ENCODE peak calls at places on chromosomes 2 and 18, in six cellular contexts. Q is Peyer's patch; Z is breast epithelium; S is CD4-positive, alpha-beta T cell; D is left ventricle myocardium inferior; U is PC-3. N is an unnamed sample.

GRCh38 chr2:234705108-234705507 is 208.2 kb upstream of the ARL4C start:
- DNase-seq in Q (no peak), U (no peak), D (no peak), S (no peak), Z (no peak), N (no peak)

GRCh38 chr2:170086117-170086688 is 91.7 kb upstream of the MYO3B start:
- DNase-seq in Q (no peak), S (no peak), D (no peak), Z (no peak), U (no peak), N (no peak)

GRCh38 chr2:109736177-109736827 is 57.8 kb upstream of the RGPD5 start:
- DNase-seq in Q (peak; percentile 32), U (peak; percentile 77), Z (peak; percentile 53), S (peak; percentile 7), D (no peak), N (no peak)

GRCh38 chr18:51610481-51610880 is 413.0 kb upstream of the MEX3C start:
- DNase-seq in Z (no peak), D (no peak), U (no peak), S (no peak), Q (no peak), N (no peak)

GRCh38 chr2:118110991-118111390 is 22.7 kb downstream of the INSIG2 start:
- DNase-seq in Z (no peak), D (no peak), Q (no peak), S (no peak), U (no peak), N (no peak)

GRCh38 chr18:76989647-76990190 is 142.9 kb downstream of the MBP start:
- DNase-seq in Z (no peak), S (no peak), D (no peak), U (no peak), Q (no peak), N (no peak)

GRCh38 chr2:155010925-155011324 is 312.4 kb downstream of the KCNJ3 start:
- DNase-seq in Z (no peak), S (no peak), U (no peak), D (no peak), Q (no peak), N (no peak)

GRCh38 chr2:149586063-149586462 is 1.5 kb downstream of the MMADHC start:
- DNase-seq in U (no peak), D (no peak), S (no peak), Q (no peak), Z (no peak), N (no peak)

GRCh38 chr2:237967463-237967871 is 653 bp downstream of the UBE2F start:
- DNase-seq in D (peak; percentile 25), S (no peak), U (peak; percentile 11), Z (no peak), Q (peak; percentile 67), N (no peak)

GRCh38 chr2:241810304-241811208 is 1.6 kb downstream of the NEU4 start:
- DNase-seq in Q (peak; percentile 37), U (no peak), S (no peak), Z (no peak), D (peak; percentile 74), N (no peak)

GRCh38 chr2:191167766-191168165 is 17.0 kb upstream of the STAT4 start:
- DNase-seq in D (no peak), S (no peak), Q (no peak), Z (no peak), U (peak; percentile 84), N (no peak)

GRCh38 chr18:24398515-24398914 is 891 bp upstream of the OSBPL1A start:
- DNase-seq in U (peak; percentile 43), D (no peak), Q (no peak), S (no peak), Z (no peak), N (no peak)
- H3K27ac ChIP-seq in U (peak overlapping the region; percentile 11), D (peak overlapping the region; percentile 87), Q (no peak overlapping the region), S (no peak overlapping the region), Z (peak overlapping the region; percentile 90), N (peak overlapping the region; percentile 37)

DNA sequence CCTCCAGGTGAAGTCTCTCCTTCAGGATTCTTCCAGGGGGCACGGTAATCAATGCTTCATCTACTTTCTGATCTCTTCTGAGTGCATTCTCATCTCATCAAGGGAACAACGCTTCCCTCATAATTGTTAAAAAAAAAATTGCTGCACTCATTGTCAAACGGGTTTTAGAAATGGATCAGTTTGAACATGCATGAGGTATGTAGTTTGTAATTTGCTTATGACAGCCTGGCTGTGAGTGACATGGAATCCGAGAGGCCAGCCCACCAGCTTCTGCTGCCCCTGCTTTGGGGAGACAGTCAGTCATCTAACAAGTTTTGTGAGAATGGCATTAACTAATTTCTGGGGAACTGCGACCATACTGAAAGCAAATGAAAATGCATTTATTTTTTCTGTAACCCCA is 791.9 kb upstream of the SOX11 start:
- DNase-seq in S (no peak), D (no peak), U (no peak), Z (no peak), Q (no peak), N (no peak)
- H3K27ac ChIP-seq in S (no peak overlapping the region), D (no peak overlapping the region), U (no peak overlapping the region), Z (no peak overlapping the region), Q (no peak overlapping the region), N (no peak overlapping the region)

GRCh38 chr18:26489881-26490280 is 58.5 kb downstream of the KCTD1 start:
- DNase-seq in D (no peak), Q (no peak), Z (no peak), U (peak; percentile 16), S (no peak), N (no peak)
- H3K27ac ChIP-seq in D (no peak overlapping the region), Q (no peak overlapping the region), Z (no peak overlapping the region), U (no peak overlapping the region), S (no peak overlapping the region), N (peak overlapping the region; percentile 97)

GRCh38 chr2:134957477-134957876 is 38.9 kb downstream of the CCNT2 start:
- DNase-seq in Q (no peak), S (no peak), U (no peak), D (no peak), Z (no peak), N (no peak)

GRCh38 chr2:134949966-134950708 is 31.5 kb downstream of the CCNT2 start:
- DNase-seq in U (no peak), Z (no peak), Q (no peak), D (no peak), S (no peak), N (no peak)

GRCh38 chr2:134954065-134954464 is 35.4 kb downstream of the CCNT2 start:
- DNase-seq in Z (no peak), D (no peak), Q (no peak), S (no peak), U (no peak), N (no peak)

GRCh38 chr2:134955744-134956143 is 37.1 kb downstream of the CCNT2 start:
- DNase-seq in S (no peak), Q (no peak), D (no peak), Z (no peak), U (no peak), N (no peak)
- H3K27ac ChIP-seq in S (no peak overlapping the region), Q (no peak overlapping the region), D (no peak overlapping the region), Z (no peak overlapping the region), U (no peak overlapping the region), N (no peak overlapping the region)

DNA sequence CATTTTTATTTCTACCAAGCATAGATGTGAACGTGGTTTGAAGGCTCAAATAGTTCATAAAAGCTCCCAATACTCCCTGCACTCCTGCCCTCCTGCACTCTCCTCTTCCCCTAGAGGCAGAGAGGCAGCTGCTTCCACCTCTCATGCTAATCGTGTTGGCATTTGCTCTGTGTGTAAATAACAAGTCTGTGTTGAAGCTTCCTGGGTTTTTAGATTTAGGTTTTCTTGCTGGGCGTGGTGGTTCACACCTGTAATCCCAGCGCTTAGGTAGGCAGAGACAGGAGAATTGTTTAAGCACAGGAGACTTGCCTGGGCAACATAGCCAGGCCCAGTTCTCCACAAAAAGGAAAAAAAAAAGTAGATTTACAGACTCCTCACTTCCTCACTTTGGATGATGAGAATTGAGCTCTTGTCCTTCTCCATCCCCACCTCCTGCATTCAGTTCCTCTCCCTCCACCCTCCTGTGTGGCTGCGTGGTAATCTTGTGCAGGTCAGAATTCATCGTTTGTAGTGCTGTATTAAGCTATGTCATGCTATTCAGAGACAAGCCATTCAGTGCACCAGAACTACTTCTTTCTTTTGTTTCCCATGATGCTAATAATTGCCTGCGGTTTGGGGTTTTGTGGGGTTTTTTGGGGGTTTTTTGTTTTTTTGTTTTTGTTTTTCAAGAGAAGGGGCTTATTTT is 37.4 kb downstream of the MAL start:
- DNase-seq in D (no peak), U (peak; percentile 56), S (no peak), Z (no peak), Q (no peak), N (no peak)
- H3K27ac ChIP-seq in D (no peak overlapping the region), U (no peak overlapping the region), S (no peak overlapping the region), Z (no peak overlapping the region), Q (no peak overlapping the region), N (peak overlapping the region; percentile 1)

DNA sequence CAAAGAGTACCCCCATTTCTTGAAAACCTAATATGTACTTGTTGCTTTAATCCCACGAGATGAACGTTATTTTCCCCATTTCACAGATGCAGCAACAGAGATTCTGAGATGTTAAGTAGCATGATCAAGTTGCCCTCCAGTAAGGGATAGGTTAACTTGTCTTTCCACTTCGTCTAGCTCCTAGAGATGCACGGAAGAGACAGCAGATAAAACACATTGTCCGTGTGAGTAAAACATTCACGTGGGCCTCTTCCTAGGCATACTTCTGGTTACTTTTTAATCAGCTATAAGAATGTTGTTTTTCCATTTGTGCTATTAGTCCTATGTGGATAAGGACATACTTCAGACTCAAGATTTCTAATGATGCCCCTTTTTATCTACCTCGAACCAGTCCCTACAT is 1.2 kb upstream of the ARHGAP28 start:
- DNase-seq in U (no peak), D (no peak), Z (no peak), Q (no peak), S (no peak), N (no peak)
- H3K27ac ChIP-seq in U (peak overlapping the region; percentile 67), D (peak overlapping the region; percentile 89), Z (peak overlapping the region; percentile 70), Q (no peak overlapping the region), S (no peak overlapping the region), N (no peak overlapping the region)

DNA sequence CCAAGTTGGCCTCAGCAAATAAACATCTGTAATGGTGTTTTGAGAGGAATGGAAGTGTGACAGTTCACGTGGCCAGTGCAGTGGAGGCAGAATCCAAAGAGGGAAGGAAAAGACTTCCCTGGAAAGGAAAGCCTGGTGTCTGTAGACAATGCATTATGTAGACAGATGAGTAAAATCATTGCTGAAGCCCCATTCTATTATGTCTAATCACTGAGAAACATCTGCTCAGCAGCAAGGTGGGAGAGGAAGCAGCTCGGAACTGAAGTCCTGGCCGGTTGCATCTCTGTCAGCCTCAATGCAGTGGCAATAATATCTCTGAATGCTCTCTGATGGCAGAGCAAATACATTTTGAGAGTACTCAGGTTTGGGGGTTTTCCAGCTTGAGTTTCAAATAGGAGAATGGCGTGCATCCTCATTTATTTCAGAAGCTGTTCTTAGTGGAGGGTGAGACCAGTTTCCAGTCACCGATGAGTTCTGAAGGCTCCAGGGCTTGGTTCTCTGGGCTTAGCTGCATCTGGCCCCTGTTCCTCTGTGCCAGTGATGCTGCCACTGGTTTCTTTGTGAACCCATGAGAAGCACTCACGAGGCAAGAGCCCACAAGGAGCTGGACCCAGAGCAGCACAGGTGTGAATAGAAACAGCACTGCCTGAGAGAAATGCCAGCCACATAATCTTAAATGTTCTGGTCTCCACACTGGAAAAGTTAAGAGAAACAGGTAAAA is 63.3 kb downstream of the RPIA start:
- DNase-seq in Z (no peak), U (no peak), S (no peak), D (no peak), Q (no peak), N (no peak)
- H3K27ac ChIP-seq in Z (no peak overlapping the region), U (no peak overlapping the region), S (peak overlapping the region; percentile 22), D (no peak overlapping the region), Q (no peak overlapping the region), N (peak overlapping the region; percentile 60)